ENCODE peak calls at places on chromosomes 4 and X, in ten cellular contexts. One of them, this sample, is unnamed.

GRCh38 chr4:39118034-39118658 is 56.1 kb downstream of the KLHL5 start:
- DNase-seq in thoracic aorta: no peak
- DNase-seq in body of pancreas: no peak
- DNase-seq in activated naive CD4-positive, alpha-beta T cell treated with anti-CD3 and anti-CD28 coated beads, Interleukin-2, amount 10 ng/mL, durations not matched to agents 7 days and 5 days: peak
- DNase-seq in glutamatergic neuron: no peak
- DNase-seq in omental fat pad: no peak
- DNase-seq in endothelial cell: no peak
- DNase-seq in stromal cell of bone marrow: no peak
- DNase-seq in amniotic epithelial cell: peak
- DNase-seq in SIG-M5: no peak
- DNase-seq in this sample: peak

GRCh38 chrX:63744850-63745249 is 40.2 kb downstream of the ARHGEF9 start:
- DNase-seq in activated naive CD4-positive, alpha-beta T cell treated with anti-CD3 and anti-CD28 coated beads, Interleukin-2, amount 10 ng/mL, durations not matched to agents 7 days and 5 days: no peak
- DNase-seq in amniotic epithelial cell: no peak
- DNase-seq in thoracic aorta: no peak
- DNase-seq in SIG-M5: no peak
- DNase-seq in glutamatergic neuron: no peak
- DNase-seq in endothelial cell: no peak
- DNase-seq in body of pancreas: no peak
- DNase-seq in stromal cell of bone marrow: no peak
- DNase-seq in omental fat pad: no peak
- DNase-seq in this sample: no peak

GRCh38 chr4:108774809-108775530 is 12.1 kb upstream of the ETNPPL start:
- DNase-seq in thoracic aorta: peak
- DNase-seq in SIG-M5: no peak
- DNase-seq in glutamatergic neuron: no peak
- DNase-seq in body of pancreas: peak
- DNase-seq in stromal cell of bone marrow: no peak
- DNase-seq in activated naive CD4-positive, alpha-beta T cell treated with anti-CD3 and anti-CD28 coated beads, Interleukin-2, amount 10 ng/mL, durations not matched to agents 7 days and 5 days: no peak
- DNase-seq in amniotic epithelial cell: no peak
- DNase-seq in endothelial cell: no peak
- DNase-seq in omental fat pad: no peak
- DNase-seq in this sample: no peak

GRCh38 chrX:153582896-153583295 is 16.0 kb downstream of the CCNQ start:
- DNase-seq in thoracic aorta: no peak
- DNase-seq in amniotic epithelial cell: peak
- DNase-seq in endothelial cell: no peak
- DNase-seq in omental fat pad: no peak
- DNase-seq in SIG-M5: no peak
- DNase-seq in body of pancreas: peak
- DNase-seq in glutamatergic neuron: peak
- DNase-seq in activated naive CD4-positive, alpha-beta T cell treated with anti-CD3 and anti-CD28 coated beads, Interleukin-2, amount 10 ng/mL, durations not matched to agents 7 days and 5 days: peak
- DNase-seq in stromal cell of bone marrow: no peak
- DNase-seq in this sample: peak

GRCh38 chr4:151486166-151486565 is 77.2 kb downstream of the FHIP1A start:
- DNase-seq in thoracic aorta: no peak
- DNase-seq in endothelial cell: no peak
- DNase-seq in glutamatergic neuron: no peak
- DNase-seq in body of pancreas: no peak
- DNase-seq in activated naive CD4-positive, alpha-beta T cell treated with anti-CD3 and anti-CD28 coated beads, Interleukin-2, amount 10 ng/mL, durations not matched to agents 7 days and 5 days: no peak
- DNase-seq in amniotic epithelial cell: peak
- DNase-seq in stromal cell of bone marrow: peak
- DNase-seq in omental fat pad: no peak
- DNase-seq in SIG-M5: no peak
- DNase-seq in this sample: no peak

GRCh38 chr4:1984406-1985191 is 24.2 kb downstream of the NELFA start:
- DNase-seq in thoracic aorta: no peak
- DNase-seq in body of pancreas: no peak
- DNase-seq in glutamatergic neuron: no peak
- DNase-seq in endothelial cell: no peak
- DNase-seq in activated naive CD4-positive, alpha-beta T cell treated with anti-CD3 and anti-CD28 coated beads, Interleukin-2, amount 10 ng/mL, durations not matched to agents 7 days and 5 days: no peak
- DNase-seq in amniotic epithelial cell: no peak
- DNase-seq in SIG-M5: no peak
- DNase-seq in omental fat pad: no peak
- DNase-seq in stromal cell of bone marrow: no peak
- DNase-seq in this sample: no peak

GRCh38 chr4:139245590-139245989 is 34.4 kb downstream of the MGARP start:
- DNase-seq in thoracic aorta: no peak
- DNase-seq in glutamatergic neuron: no peak
- DNase-seq in endothelial cell: no peak
- DNase-seq in activated naive CD4-positive, alpha-beta T cell treated with anti-CD3 and anti-CD28 coated beads, Interleukin-2, amount 10 ng/mL, durations not matched to agents 7 days and 5 days: no peak
- DNase-seq in body of pancreas: no peak
- DNase-seq in omental fat pad: no peak
- DNase-seq in SIG-M5: no peak
- DNase-seq in amniotic epithelial cell: no peak
- DNase-seq in stromal cell of bone marrow: no peak
- DNase-seq in this sample: no peak

GRCh38 chr4:111512081-111512774 is 633.0 kb upstream of the FAM241A start:
- DNase-seq in SIG-M5: no peak
- DNase-seq in thoracic aorta: no peak
- DNase-seq in omental fat pad: no peak
- DNase-seq in stromal cell of bone marrow: peak
- DNase-seq in activated naive CD4-positive, alpha-beta T cell treated with anti-CD3 and anti-CD28 coated beads, Interleukin-2, amount 10 ng/mL, durations not matched to agents 7 days and 5 days: no peak
- DNase-seq in body of pancreas: no peak
- DNase-seq in endothelial cell: no peak
- DNase-seq in glutamatergic neuron: no peak
- DNase-seq in amniotic epithelial cell: peak
- DNase-seq in this sample: no peak

GRCh38 chrX:97563531-97564133 is 679.9 kb downstream of the RPA4 start:
- DNase-seq in glutamatergic neuron: no peak
- DNase-seq in omental fat pad: no peak
- DNase-seq in thoracic aorta: no peak
- DNase-seq in SIG-M5: peak
- DNase-seq in body of pancreas: peak
- DNase-seq in amniotic epithelial cell: peak
- DNase-seq in activated naive CD4-positive, alpha-beta T cell treated with anti-CD3 and anti-CD28 coated beads, Interleukin-2, amount 10 ng/mL, durations not matched to agents 7 days and 5 days: peak
- DNase-seq in stromal cell of bone marrow: peak
- DNase-seq in endothelial cell: no peak
- DNase-seq in this sample: peak

GRCh38 chr4:37760840-37761239 is 65.6 kb upstream of the PGM2 start:
- DNase-seq in activated naive CD4-positive, alpha-beta T cell treated with anti-CD3 and anti-CD28 coated beads, Interleukin-2, amount 10 ng/mL, durations not matched to agents 7 days and 5 days: no peak
- DNase-seq in endothelial cell: no peak
- DNase-seq in amniotic epithelial cell: peak
- DNase-seq in glutamatergic neuron: no peak
- DNase-seq in body of pancreas: no peak
- DNase-seq in stromal cell of bone marrow: no peak
- DNase-seq in thoracic aorta: no peak
- DNase-seq in SIG-M5: peak
- DNase-seq in omental fat pad: no peak
- DNase-seq in this sample: no peak

GRCh38 chr4:140408974-140409373 is 18.5 kb downstream of the CLGN start:
- DNase-seq in activated naive CD4-positive, alpha-beta T cell treated with anti-CD3 and anti-CD28 coated beads, Interleukin-2, amount 10 ng/mL, durations not matched to agents 7 days and 5 days: no peak
- DNase-seq in stromal cell of bone marrow: no peak
- DNase-seq in glutamatergic neuron: no peak
- DNase-seq in SIG-M5: no peak
- DNase-seq in omental fat pad: no peak
- DNase-seq in body of pancreas: no peak
- DNase-seq in amniotic epithelial cell: no peak
- DNase-seq in endothelial cell: no peak
- DNase-seq in thoracic aorta: no peak
- DNase-seq in this sample: no peak

GRCh38 chrX:49171752-49172279 is at the start of gene PLP2:
- DNase-seq in body of pancreas: peak
- DNase-seq in stromal cell of bone marrow: no peak
- DNase-seq in omental fat pad: no peak
- DNase-seq in SIG-M5: no peak
- DNase-seq in thoracic aorta: no peak
- DNase-seq in endothelial cell: no peak
- DNase-seq in amniotic epithelial cell: peak
- DNase-seq in glutamatergic neuron: peak
- DNase-seq in activated naive CD4-positive, alpha-beta T cell treated with anti-CD3 and anti-CD28 coated beads, Interleukin-2, amount 10 ng/mL, durations not matched to agents 7 days and 5 days: peak
- DNase-seq in this sample: peak

GRCh38 chr4:176758731-176759130 is 34.0 kb downstream of the VEGFC start:
- DNase-seq in stromal cell of bone marrow: no peak
- DNase-seq in SIG-M5: no peak
- DNase-seq in body of pancreas: no peak
- DNase-seq in omental fat pad: no peak
- DNase-seq in thoracic aorta: no peak
- DNase-seq in endothelial cell: no peak
- DNase-seq in glutamatergic neuron: no peak
- DNase-seq in amniotic epithelial cell: peak
- DNase-seq in activated naive CD4-positive, alpha-beta T cell treated with anti-CD3 and anti-CD28 coated beads, Interleukin-2, amount 10 ng/mL, durations not matched to agents 7 days and 5 days: no peak
- DNase-seq in this sample: no peak

GRCh38 chrX:100411802-100412333 is 1.8 kb upstream of the PCDH19 start:
- DNase-seq in stromal cell of bone marrow: no peak
- DNase-seq in SIG-M5: no peak
- DNase-seq in endothelial cell: no peak
- DNase-seq in thoracic aorta: no peak
- DNase-seq in activated naive CD4-positive, alpha-beta T cell treated with anti-CD3 and anti-CD28 coated beads, Interleukin-2, amount 10 ng/mL, durations not matched to agents 7 days and 5 days: no peak
- DNase-seq in omental fat pad: no peak
- DNase-seq in body of pancreas: no peak
- DNase-seq in glutamatergic neuron: no peak
- DNase-seq in amniotic epithelial cell: no peak
- DNase-seq in this sample: no peak

GRCh38 chrX:45381366-45381765 is 180.7 kb upstream of the DIPK2B start:
- DNase-seq in endothelial cell: no peak
- DNase-seq in glutamatergic neuron: no peak
- DNase-seq in omental fat pad: no peak
- DNase-seq in activated naive CD4-positive, alpha-beta T cell treated with anti-CD3 and anti-CD28 coated beads, Interleukin-2, amount 10 ng/mL, durations not matched to agents 7 days and 5 days: no peak
- DNase-seq in amniotic epithelial cell: no peak
- DNase-seq in body of pancreas: no peak
- DNase-seq in stromal cell of bone marrow: no peak
- DNase-seq in thoracic aorta: no peak
- DNase-seq in SIG-M5: no peak
- DNase-seq in this sample: no peak